ENCODE peak calls at places on chromosomes 2 and 18, in four cellular contexts. U, L, P and N are unnamed samples.

GRCh38 chr2:175180701-175181103 is 808 bp downstream of the ATP5MC3 start:
- DNase-seq in P (peak), L (peak), U (peak), N (no peak)

GRCh38 chr2:240881913-240882312 is 13.3 kb downstream of the AGXT start:
- DNase-seq in P (no peak), U (no peak), L (no peak), N (no peak)

GRCh38 chr2:173327421-173327820 is 27.3 kb upstream of the CDCA7 start:
- DNase-seq in U (no peak), L (no peak), P (no peak), N (no peak)

GRCh38 chr18:2555895-2556294 is 15.4 kb downstream of the METTL4 start:
- DNase-seq in P (no peak), L (no peak), U (no peak), N (no peak)

GRCh38 chr2:170812716-170813585 is 3.7 kb upstream of the GAD1 start:
- DNase-seq in U (peak), P (peak), L (peak), N (peak)

GRCh38 chr2:70425682-70426301 is 123.9 kb upstream of the FAM136A start:
- DNase-seq in U (no peak), L (no peak), P (no peak), N (peak)

GRCh38 chr2:175844169-175844568 is 157.9 kb downstream of the LNPK start:
- DNase-seq in L (no peak), P (no peak), U (peak), N (no peak)

GRCh38 chr2:173187911-173188788 is 112.5 kb downstream of the MAP3K20 start:
- DNase-seq in P (no peak), L (no peak), U (peak), N (no peak)

GRCh38 chr2:138121769-138122661 is 157.7 kb downstream of the HNMT start:
- DNase-seq in P (no peak), L (peak), U (no peak), N (no peak)

GRCh38 chr2:165371356-165371755 is 98.1 kb upstream of the CSRNP3 start:
- DNase-seq in U (no peak), L (no peak), P (no peak), N (no peak)
- H3K4me3 ChIP-seq in U (no peak), L (no peak), P (no peak), N (no peak)

DNA sequence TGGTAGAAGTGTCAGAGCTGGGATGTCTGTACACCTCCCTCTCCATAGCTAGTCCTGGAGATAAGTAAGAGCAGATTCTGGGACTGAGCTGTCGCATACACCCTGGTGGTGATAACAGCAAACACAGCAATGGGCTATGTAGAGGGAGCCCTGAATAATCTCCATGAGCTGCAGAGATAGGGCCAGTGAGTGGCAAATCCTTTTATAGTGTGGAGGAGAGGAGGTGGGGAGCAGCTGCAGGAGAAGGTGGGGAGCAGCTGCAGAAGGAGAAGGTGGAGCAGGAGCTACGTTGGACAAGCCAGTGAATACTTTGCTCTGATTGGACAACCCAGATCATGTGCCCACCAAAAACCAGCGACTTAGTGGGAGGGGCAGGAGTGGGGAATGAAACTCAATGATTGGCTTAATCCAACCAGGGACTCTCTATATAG is 85.5 kb downstream of the TMEM247 start:
- DNase-seq in U (no peak), L (no peak), P (no peak), N (no peak)
- TF ChIP-seq CTCF in U (no peak), L (no peak), P (peak), N (no peak)

GRCh38 chr2:27379383-27379839 is 1.1 kb downstream of the ZNF513 start:
- DNase-seq in L (no peak), U (no peak), P (peak), N (no peak)
- H3K4me3 ChIP-seq in L (peak), U (peak), P (peak), N (peak)

DNA sequence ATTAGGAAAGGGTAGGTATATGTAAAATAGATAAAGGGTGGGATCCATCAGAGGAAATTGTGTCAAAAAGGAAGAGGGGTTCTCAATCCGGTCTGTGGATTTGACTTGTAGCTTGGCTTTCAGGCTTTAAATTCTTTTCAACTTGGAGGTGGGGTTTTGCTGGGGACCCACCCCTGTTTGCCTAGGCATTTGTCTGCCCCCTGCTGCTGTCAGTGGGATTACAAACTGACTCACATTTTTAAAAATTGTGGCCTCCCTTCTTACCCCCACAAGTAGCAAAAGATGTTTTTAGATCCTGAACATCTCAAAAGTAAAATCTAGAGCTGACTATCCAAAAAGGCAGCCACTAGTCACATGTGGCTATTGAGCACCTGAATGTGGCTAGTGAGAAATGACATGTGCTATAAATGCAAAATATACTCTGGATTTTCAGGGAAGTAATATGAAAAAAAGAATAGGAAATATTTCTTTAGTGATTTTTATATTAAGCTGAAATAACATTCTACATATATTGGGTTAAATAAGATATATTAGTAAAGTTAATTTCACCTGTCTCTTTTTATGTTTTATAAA is 178.9 kb downstream of the GFPT1 start:
- DNase-seq in P (peak), L (no peak), U (peak), N (no peak)
- TF ChIP-seq CTCF in P (peak), L (no peak), U (peak), N (no peak)

GRCh38 chr2:19932928-19933327 is 31.1 kb upstream of the TTC32 start:
- DNase-seq in U (no peak), P (no peak), L (no peak), N (no peak)
- H3K4me3 ChIP-seq in U (no peak), P (peak), L (no peak), N (no peak)

GRCh38 chr2:32691678-32692077 is 63.8 kb downstream of the TTC27 start:
- DNase-seq in P (no peak), L (no peak), U (no peak), N (no peak)
- TF ChIP-seq CTCF in P (no peak), L (no peak), U (no peak), N (no peak)

GRCh38 chr2:232524771-232525170 is 1.2 kb upstream of the CHRND start:
- DNase-seq in U (no peak), L (no peak), P (no peak), N (no peak)

GRCh38 chr2:232521524-232521923 is 1.3 kb downstream of the PRSS56 start:
- DNase-seq in U (no peak), L (no peak), P (no peak), N (no peak)

GRCh38 chr2:232523682-232524597 is 2.0 kb upstream of the CHRND start:
- DNase-seq in U (peak), L (peak), P (peak), N (no peak)

GRCh38 chr2:232522014-232522854 is 2.0 kb downstream of the PRSS56 start:
- DNase-seq in P (peak), L (peak), U (peak), N (peak)

DNA sequence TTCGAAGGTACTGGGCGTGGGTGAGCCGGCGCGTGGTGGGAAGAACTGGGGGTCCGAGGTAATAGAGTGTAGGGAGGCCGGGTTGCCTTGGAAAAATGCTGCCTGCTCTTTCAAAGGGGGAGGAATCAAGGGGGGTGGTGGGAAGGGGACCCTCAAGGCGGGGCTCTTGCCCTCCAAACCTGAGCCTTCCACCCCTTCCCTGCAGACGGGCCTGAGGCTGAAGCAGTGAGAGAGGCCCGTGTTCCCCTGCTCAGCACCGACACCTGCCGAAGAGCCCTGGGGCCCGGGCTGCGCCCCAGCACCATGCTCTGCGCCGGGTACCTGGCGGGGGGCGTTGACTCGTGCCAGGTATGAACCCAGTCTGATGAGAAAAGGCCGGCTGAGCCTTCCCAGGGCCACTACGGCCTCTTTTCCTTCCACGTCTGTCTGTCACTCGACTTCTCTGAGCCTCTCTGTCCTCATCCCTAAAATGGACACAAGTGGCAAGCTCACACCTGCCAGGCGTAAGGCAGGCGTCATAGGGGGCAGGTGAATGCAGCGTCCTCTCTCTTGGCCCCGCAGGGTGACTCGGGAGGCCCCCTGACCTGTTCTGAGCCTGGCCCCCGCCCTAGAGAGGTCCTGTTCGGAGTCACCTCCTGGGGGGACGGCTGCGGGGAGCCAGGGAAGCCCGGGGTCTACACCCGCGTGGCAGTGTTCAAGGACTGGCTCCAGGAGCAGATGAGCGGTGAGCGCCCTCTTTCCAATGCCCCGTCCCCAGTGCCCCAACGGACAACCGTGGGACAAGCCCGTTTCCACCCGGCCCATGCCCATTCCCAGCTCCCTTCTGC is 2.9 kb downstream of the PRSS56 start:
- DNase-seq in P (no peak), U (no peak), L (no peak), N (no peak)
- H3K4me3 ChIP-seq in P (no peak), U (no peak), L (no peak), N (no peak)

GRCh38 chr2:224378087-224379085 is 23.5 kb downstream of the FAM124B start:
- DNase-seq in L (no peak), P (no peak), U (no peak), N (no peak)
- TF ChIP-seq CTCF in L (no peak), P (peak), U (peak), N (no peak)